ENCODE peak calls at places on chromosome 16, in eight cellular contexts. One of them, this sample, is unnamed.

GRCh38 chr16:62391940-62392339 is 355.7 kb upstream of the CDH8 start:
- DNase-seq in sigmoid colon: no peak
- DNase-seq in endothelial cell of umbilical vein: no peak
- DNase-seq in HCT116: no peak
- DNase-seq in K562: no peak
- DNase-seq in GM12878: no peak
- DNase-seq in transverse colon: no peak
- DNase-seq in GM23338: no peak
- DNase-seq in this sample: no peak

GRCh38 chr16:63066552-63066951 is 1030.3 kb upstream of the CDH8 start:
- DNase-seq in K562: no peak
- DNase-seq in sigmoid colon: no peak
- DNase-seq in GM23338: no peak
- DNase-seq in HCT116: no peak
- DNase-seq in endothelial cell of umbilical vein: no peak
- DNase-seq in GM12878: no peak
- DNase-seq in transverse colon: no peak
- DNase-seq in this sample: no peak

GRCh38 chr16:51524555-51525373 is 373.7 kb upstream of the SALL1 start:
- DNase-seq in HCT116: no peak
- DNase-seq in sigmoid colon: no peak
- DNase-seq in GM12878: no peak
- DNase-seq in K562: no peak
- DNase-seq in GM23338: no peak
- DNase-seq in endothelial cell of umbilical vein: no peak
- DNase-seq in transverse colon: no peak
- DNase-seq in this sample: no peak

GRCh38 chr16:70398177-70398743 is 40.6 kb downstream of the ST3GAL2 start:
- DNase-seq in GM23338: no peak
- DNase-seq in HCT116: no peak
- DNase-seq in K562: no peak
- DNase-seq in sigmoid colon: no peak
- DNase-seq in GM12878: no peak
- DNase-seq in endothelial cell of umbilical vein: no peak
- DNase-seq in transverse colon: no peak
- DNase-seq in this sample: peak

GRCh38 chr16:1772362-1772907 is at the start of gene EME2:
- DNase-seq in GM23338: no peak
- DNase-seq in endothelial cell of umbilical vein: no peak
- DNase-seq in GM12878: no peak
- DNase-seq in K562: peak
- DNase-seq in HCT116: no peak
- DNase-seq in transverse colon: peak
- DNase-seq in sigmoid colon: no peak
- DNase-seq in this sample: peak

GRCh38 chr16:49529646-49530045 is 156.0 kb downstream of the C16orf78 start:
- DNase-seq in GM12878: peak
- DNase-seq in endothelial cell of umbilical vein: no peak
- DNase-seq in sigmoid colon: no peak
- DNase-seq in HCT116: no peak
- DNase-seq in K562: no peak
- DNase-seq in transverse colon: no peak
- DNase-seq in GM23338: no peak
- DNase-seq in this sample: no peak

GRCh38 chr16:80974649-80975376 is 31.9 kb downstream of the CMC2 start:
- DNase-seq in GM12878: no peak
- DNase-seq in GM23338: no peak
- DNase-seq in transverse colon: no peak
- DNase-seq in endothelial cell of umbilical vein: peak
- DNase-seq in HCT116: peak
- DNase-seq in sigmoid colon: no peak
- DNase-seq in K562: peak
- DNase-seq in this sample: no peak

GRCh38 chr16:30555848-30556473 is 2.2 kb downstream of the ZNF764 start:
- DNase-seq in sigmoid colon: no peak
- DNase-seq in GM12878: no peak
- DNase-seq in GM23338: no peak
- DNase-seq in transverse colon: no peak
- DNase-seq in K562: no peak
- DNase-seq in endothelial cell of umbilical vein: no peak
- DNase-seq in HCT116: no peak
- DNase-seq in this sample: no peak

GRCh38 chr16:89422527-89422904 is 67.8 kb downstream of the ANKRD11 start:
- DNase-seq in GM12878: peak
- DNase-seq in sigmoid colon: no peak
- DNase-seq in endothelial cell of umbilical vein: peak
- DNase-seq in HCT116: no peak
- DNase-seq in transverse colon: no peak
- DNase-seq in GM23338: no peak
- DNase-seq in K562: no peak
- DNase-seq in this sample: no peak

GRCh38 chr16:75455677-75456076 is 8.8 kb downstream of the TMEM170A start:
- DNase-seq in sigmoid colon: no peak
- DNase-seq in HCT116: no peak
- DNase-seq in transverse colon: no peak
- DNase-seq in K562: no peak
- DNase-seq in GM23338: no peak
- DNase-seq in endothelial cell of umbilical vein: no peak
- DNase-seq in GM12878: no peak
- DNase-seq in this sample: no peak

GRCh38 chr16:83348991-83349390 is 458.8 kb upstream of the HSBP1 start:
- DNase-seq in GM12878: no peak
- DNase-seq in GM23338: no peak
- DNase-seq in transverse colon: no peak
- DNase-seq in endothelial cell of umbilical vein: no peak
- DNase-seq in sigmoid colon: no peak
- DNase-seq in HCT116: no peak
- DNase-seq in K562: no peak
- DNase-seq in this sample: no peak

GRCh38 chr16:73202176-73202729 is 154.3 kb upstream of the ZFHX3 start:
- DNase-seq in GM12878: no peak
- DNase-seq in sigmoid colon: no peak
- DNase-seq in K562: no peak
- DNase-seq in transverse colon: peak
- DNase-seq in endothelial cell of umbilical vein: no peak
- DNase-seq in HCT116: no peak
- DNase-seq in GM23338: no peak
- DNase-seq in this sample: no peak

GRCh38 chr16:60636117-60636516 is 1400.1 kb downstream of the CDH8 start:
- DNase-seq in sigmoid colon: no peak
- DNase-seq in transverse colon: no peak
- DNase-seq in GM12878: no peak
- DNase-seq in GM23338: peak
- DNase-seq in endothelial cell of umbilical vein: no peak
- DNase-seq in K562: no peak
- DNase-seq in HCT116: no peak
- DNase-seq in this sample: no peak

GRCh38 chr16:77335652-77336234 is 99.1 kb downstream of the ADAMTS18 start:
- DNase-seq in GM12878: no peak
- DNase-seq in sigmoid colon: no peak
- DNase-seq in endothelial cell of umbilical vein: no peak
- DNase-seq in HCT116: no peak
- DNase-seq in transverse colon: no peak
- DNase-seq in GM23338: peak
- DNase-seq in K562: no peak
- DNase-seq in this sample: no peak

DNA sequence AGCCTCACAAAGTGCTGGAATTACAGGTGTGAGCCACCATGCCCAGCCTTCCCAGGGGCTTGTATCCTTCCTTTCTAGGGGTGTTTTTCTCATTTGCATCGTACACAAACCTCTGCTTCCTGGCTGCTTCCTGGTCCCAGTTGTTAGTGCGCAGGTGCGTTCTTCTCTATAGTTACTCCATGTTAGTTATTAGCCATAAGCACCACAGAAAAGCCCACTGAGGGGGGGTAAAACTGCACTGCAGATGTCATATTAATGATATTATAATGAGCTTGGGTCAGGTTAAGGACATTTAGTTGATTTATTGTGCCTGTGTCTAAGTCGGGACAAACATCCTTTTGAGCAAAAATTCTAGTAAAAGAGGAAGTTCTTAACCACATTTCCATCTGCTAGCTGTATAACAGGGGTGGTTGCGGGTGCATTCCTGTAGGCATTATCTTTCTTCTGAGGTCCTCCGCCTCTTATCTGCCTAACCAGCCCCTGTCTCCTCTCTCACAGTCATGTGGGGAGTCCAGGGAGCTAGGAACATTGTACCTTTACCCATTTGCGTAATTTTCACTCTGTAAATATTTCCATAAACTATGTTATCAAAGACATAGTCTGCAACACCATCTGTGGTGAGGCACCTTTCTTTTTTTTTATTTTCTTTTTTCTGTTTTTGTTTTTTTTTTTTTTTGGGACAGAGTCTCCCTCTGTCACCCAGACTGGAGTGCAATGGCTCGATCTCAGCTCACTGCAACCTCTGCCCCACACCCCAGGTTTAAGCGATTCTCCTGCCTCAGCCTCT is 23.6 kb upstream of the ATF7IP2 start:
- DNase-seq in endothelial cell of umbilical vein: no peak
- DNase-seq in HCT116: no peak
- DNase-seq in K562: peak
- DNase-seq in sigmoid colon: no peak
- DNase-seq in GM23338: no peak
- DNase-seq in GM12878: peak
- DNase-seq in transverse colon: no peak
- DNase-seq in this sample: no peak
- TF ChIP-seq POLR2AphosphoS5 in endothelial cell of umbilical vein: no peak
- TF ChIP-seq POLR2AphosphoS5 in HCT116: no peak
- TF ChIP-seq POLR2AphosphoS5 in K562: peak
- TF ChIP-seq POLR2AphosphoS5 in sigmoid colon: no peak
- TF ChIP-seq POLR2AphosphoS5 in GM23338: no peak
- TF ChIP-seq POLR2AphosphoS5 in GM12878: no peak
- TF ChIP-seq POLR2AphosphoS5 in transverse colon: no peak
- TF ChIP-seq POLR2AphosphoS5 in this sample: no peak

GRCh38 chr16:87945351-87946042 is 5.7 kb upstream of the BANP start:
- DNase-seq in GM23338: peak
- DNase-seq in HCT116: peak
- DNase-seq in endothelial cell of umbilical vein: peak
- DNase-seq in transverse colon: peak
- DNase-seq in GM12878: no peak
- DNase-seq in K562: no peak
- DNase-seq in sigmoid colon: peak
- DNase-seq in this sample: no peak
- H3K4me3 ChIP-seq in GM23338: peak
- H3K4me3 ChIP-seq in HCT116: peak
- H3K4me3 ChIP-seq in endothelial cell of umbilical vein: peak
- H3K4me3 ChIP-seq in transverse colon: peak
- H3K4me3 ChIP-seq in GM12878: no peak
- H3K4me3 ChIP-seq in K562: no peak
- H3K4me3 ChIP-seq in sigmoid colon: peak
- H3K4me3 ChIP-seq in this sample: peak

GRCh38 chr16:46899443-46900143 is 15.4 kb downstream of the GPT2 start:
- DNase-seq in HCT116: no peak
- DNase-seq in sigmoid colon: no peak
- DNase-seq in GM23338: no peak
- DNase-seq in K562: no peak
- DNase-seq in GM12878: no peak
- DNase-seq in endothelial cell of umbilical vein: no peak
- DNase-seq in transverse colon: no peak
- DNase-seq in this sample: peak
- H3K27ac ChIP-seq in HCT116: no peak
- H3K27ac ChIP-seq in sigmoid colon: no peak
- H3K27ac ChIP-seq in GM23338: no peak
- H3K27ac ChIP-seq in K562: no peak
- H3K27ac ChIP-seq in GM12878: no peak
- H3K27ac ChIP-seq in endothelial cell of umbilical vein: no peak
- H3K27ac ChIP-seq in transverse colon: no peak
- H3K27ac ChIP-seq in this sample: no peak

GRCh38 chr16:68642436-68643064 is 2.6 kb upstream of the CDH3 start:
- DNase-seq in transverse colon: no peak
- DNase-seq in endothelial cell of umbilical vein: peak
- DNase-seq in sigmoid colon: no peak
- DNase-seq in HCT116: no peak
- DNase-seq in GM23338: peak
- DNase-seq in GM12878: no peak
- DNase-seq in K562: no peak
- DNase-seq in this sample: peak
- TF ChIP-seq POLR2AphosphoS5 in transverse colon: no peak
- TF ChIP-seq POLR2AphosphoS5 in endothelial cell of umbilical vein: no peak
- TF ChIP-seq POLR2AphosphoS5 in sigmoid colon: no peak
- TF ChIP-seq POLR2AphosphoS5 in HCT116: no peak
- TF ChIP-seq POLR2AphosphoS5 in GM23338: no peak
- TF ChIP-seq POLR2AphosphoS5 in GM12878: no peak
- TF ChIP-seq POLR2AphosphoS5 in K562: no peak
- TF ChIP-seq POLR2AphosphoS5 in this sample: no peak

DNA sequence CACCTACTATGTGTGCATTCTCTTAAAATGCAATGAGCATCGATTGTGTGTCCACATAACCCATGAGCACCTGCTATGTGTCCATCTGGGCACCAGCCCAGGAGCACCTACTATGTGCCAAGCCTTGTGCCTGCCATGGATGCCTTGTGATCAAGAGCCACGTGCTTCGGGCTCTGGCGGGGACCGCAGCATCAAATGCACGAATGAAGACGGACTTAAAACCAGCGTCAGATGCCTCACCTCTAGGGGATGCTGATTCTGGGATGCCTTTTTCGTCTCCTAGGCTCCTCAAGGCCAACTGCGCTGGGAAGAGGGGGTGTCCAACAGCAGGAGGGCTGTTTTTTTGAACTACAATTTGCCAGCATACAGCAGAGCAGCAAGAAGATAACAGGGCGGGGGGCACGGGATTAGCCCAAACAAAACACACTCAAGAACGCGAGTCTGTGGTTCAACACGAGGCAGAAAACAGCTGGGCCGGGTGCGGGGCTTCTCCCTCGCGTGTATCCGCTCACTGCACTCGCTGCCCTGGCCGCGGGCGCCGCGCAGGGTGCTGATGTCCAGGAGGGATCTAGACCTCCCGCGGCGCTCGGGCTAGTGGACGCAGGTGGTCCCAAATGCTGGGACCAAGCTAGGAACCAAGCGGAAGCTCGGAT is 1.2 kb upstream of the GLIS2 start:
- DNase-seq in endothelial cell of umbilical vein: peak
- DNase-seq in GM23338: peak
- DNase-seq in GM12878: no peak
- DNase-seq in sigmoid colon: peak
- DNase-seq in HCT116: peak
- DNase-seq in K562: no peak
- DNase-seq in transverse colon: no peak
- DNase-seq in this sample: no peak
- H3K4me3 ChIP-seq in endothelial cell of umbilical vein: peak
- H3K4me3 ChIP-seq in GM23338: peak
- H3K4me3 ChIP-seq in GM12878: peak
- H3K4me3 ChIP-seq in sigmoid colon: peak
- H3K4me3 ChIP-seq in HCT116: peak
- H3K4me3 ChIP-seq in K562: peak
- H3K4me3 ChIP-seq in transverse colon: peak
- H3K4me3 ChIP-seq in this sample: peak

DNA sequence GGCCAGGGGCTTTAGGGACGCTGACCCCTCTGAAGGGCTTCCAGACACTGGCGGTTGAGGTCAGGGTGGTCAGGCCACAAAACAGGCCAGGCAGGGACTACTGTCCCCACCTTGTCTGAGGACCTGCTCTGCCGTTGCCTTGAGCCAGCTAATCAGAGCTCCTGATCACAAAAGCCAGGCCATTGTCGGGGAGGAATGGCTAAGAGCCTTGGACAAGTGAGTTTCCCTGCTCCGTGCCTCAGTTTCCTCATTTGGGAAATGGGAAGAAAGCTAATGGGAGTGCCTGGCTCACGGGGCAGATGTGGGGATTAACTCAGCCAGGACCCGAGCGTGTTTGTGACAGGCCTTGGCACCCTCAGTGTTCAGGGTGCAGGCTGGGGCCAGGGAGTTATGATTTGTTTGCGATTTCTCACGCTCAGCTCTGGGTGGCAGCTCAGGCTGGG is 246.5 kb upstream of the CIBAR2 start:
- DNase-seq in sigmoid colon: no peak
- DNase-seq in endothelial cell of umbilical vein: no peak
- DNase-seq in transverse colon: no peak
- DNase-seq in GM12878: no peak
- DNase-seq in K562: no peak
- DNase-seq in HCT116: no peak
- DNase-seq in GM23338: no peak
- DNase-seq in this sample: no peak
- H3K27ac ChIP-seq in sigmoid colon: no peak
- H3K27ac ChIP-seq in endothelial cell of umbilical vein: no peak
- H3K27ac ChIP-seq in transverse colon: no peak
- H3K27ac ChIP-seq in GM12878: no peak
- H3K27ac ChIP-seq in K562: peak
- H3K27ac ChIP-seq in HCT116: no peak
- H3K27ac ChIP-seq in GM23338: no peak
- H3K27ac ChIP-seq in this sample: no peak